ENCODE peak calls at places on chromosome 22, in five cellular contexts. Z, I, F, C and E are unnamed samples.
A peak's percentile ranks its signal among the peaks of the same experiment; 100 is the strongest.

GRCh38 chr22:38865201-38866023 is 6.6 kb downstream of the CBX6 start:
- DNase-seq in Z (no peak), I (no peak), F (no peak), C (no peak), E (no peak)

GRCh38 chr22:28142361-28142801 is 223.3 kb upstream of the PITPNB start:
- DNase-seq in Z (no peak), I (no peak), F (peak; percentile 43), C (peak; percentile 92), E (peak; percentile 96)

GRCh38 chr22:45170001-45170466 is 6.3 kb downstream of the NUP50 start:
- DNase-seq in Z (no peak), I (peak; percentile 11), F (no peak), C (no peak), E (peak; percentile 34)

GRCh38 chr22:48167238-48167637 is 1404.8 kb downstream of the TBC1D22A start:
- DNase-seq in Z (no peak), I (no peak), F (no peak), C (no peak), E (no peak)

GRCh38 chr22:39932918-39933649 is 27.1 kb upstream of the TMA7B start:
- DNase-seq in Z (peak; percentile 58), I (peak; percentile 37), F (peak; percentile 37), C (peak; percentile 14), E (no peak)

GRCh38 chr22:47620391-47620790 is 857.9 kb downstream of the TBC1D22A start:
- DNase-seq in Z (no peak), I (no peak), F (no peak), C (no peak), E (no peak)

GRCh38 chr22:25448435-25449051 is 115.9 kb upstream of the GRK3 start:
- DNase-seq in Z (peak; percentile 12), I (peak; percentile 10), F (peak; percentile 7), C (peak; percentile 15), E (peak; percentile 60)

GRCh38 chr22:47065756-47066615 is 303.5 kb downstream of the TBC1D22A start:
- DNase-seq in Z (no peak), I (no peak), F (no peak), C (no peak), E (peak; percentile 60)

GRCh38 chr22:29480512-29481264 is 670 bp downstream of the NEFH start:
- DNase-seq in Z (no peak), I (peak; percentile 7), F (no peak), C (no peak), E (peak; percentile 37)

GRCh38 chr22:38423512-38424503 is 31.2 kb downstream of the KCNJ4 start:
- DNase-seq in Z (peak; percentile 16), I (no peak), F (no peak), C (no peak), E (no peak)

GRCh38 chr22:35540600-35541253 is at the start of gene RASD2:
- DNase-seq in Z (peak; percentile 19), I (peak; percentile 21), F (peak; percentile 56), C (no peak), E (no peak)

GRCh38 chr22:47593911-47594311 is 831.5 kb downstream of the TBC1D22A start:
- DNase-seq in Z (no peak), I (no peak), F (no peak), C (no peak), E (no peak)